ENCODE peak calls at places on chromosomes 1 and 21, in five cellular contexts. W is H1, J is uterus, S is mucosa of descending colon, R is OCI-LY7. M is an unnamed sample.

GRCh38 chr1:203777596-203777995 is 12.6 kb downstream of the LAX1 start:
- DNase-seq in W (no peak), J (no peak), S (no peak), R (no peak), M (no peak)

GRCh38 chr21:44941567-44941966 is 1.7 kb downstream of the SLX9 start:
- DNase-seq in W (no peak), J (no peak), S (peak; percentile 44), R (no peak), M (peak; percentile 54)

GRCh38 chr1:18107671-18108312 is at the start of gene IGSF21:
- DNase-seq in W (peak; percentile 71), J (no peak), S (no peak), R (no peak), M (no peak)

GRCh38 chr1:25065246-25066238 is 135.5 kb upstream of the RUNX3 start:
- DNase-seq in W (no peak), J (no peak), S (no peak), R (no peak), M (peak; percentile 64)

GRCh38 chr1:3654549-3655281 is 2.4 kb downstream of the TP73 start:
- DNase-seq in W (no peak), J (no peak), S (peak; percentile 18), R (no peak), M (peak; percentile 37)

GRCh38 chr1:9360371-9361064 is 67.8 kb downstream of the SPSB1 start:
- DNase-seq in W (no peak), J (no peak), S (no peak), R (no peak), M (no peak)

GRCh38 chr21:36891692-36892091 is 74.8 kb downstream of the HLCS start:
- DNase-seq in W (no peak), J (no peak), S (no peak), R (no peak), M (no peak)

GRCh38 chr1:206911064-206911663 is 10.6 kb downstream of the FCMR start:
- DNase-seq in W (no peak), J (no peak), S (no peak), R (peak; percentile 62), M (no peak)

GRCh38 chr1:24643362-24644346 is 552 bp downstream of the SRRM1 start:
- DNase-seq in W (no peak), J (no peak), S (peak; percentile 75), R (peak; percentile 60), M (peak; percentile 84)

DNA sequence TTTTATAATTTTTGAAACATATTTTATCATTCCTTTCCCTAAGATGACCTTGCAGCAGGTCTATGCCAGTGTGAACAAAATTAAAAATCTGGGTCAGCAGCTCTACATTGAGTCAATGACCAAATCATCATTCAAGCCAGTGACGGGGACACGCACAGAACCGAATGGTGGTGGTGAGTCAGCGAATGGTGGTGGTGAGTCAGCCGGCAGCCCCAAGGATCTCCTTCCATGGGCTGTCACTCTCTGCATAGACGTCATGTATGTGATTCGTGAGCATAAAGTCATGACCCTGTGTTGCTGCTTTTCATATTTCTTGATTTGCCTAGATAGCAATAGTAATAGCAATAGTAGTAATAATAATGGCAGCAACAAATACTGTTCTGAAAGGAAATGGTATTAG is 26.3 kb downstream of the PER3 start:
- DNase-seq in W (no peak), J (no peak), S (no peak), R (no peak), M (no peak)
- H3K36me3 ChIP-seq in W (peaks cover 19% of the 10 kb centered on the region), J (no peaks in the 10 kb centered on the region), S (no peaks in the 10 kb centered on the region), R (no peaks in the 10 kb centered on the region), M (peaks cover 69% of the 10 kb centered on the region)

GRCh38 chr1:58948671-58949070 is 164.8 kb upstream of the JUN start:
- DNase-seq in W (no peak), J (no peak), S (no peak), R (no peak), M (no peak)

GRCh38 chr1:58946390-58946789 is 162.5 kb upstream of the JUN start:
- DNase-seq in W (no peak), J (no peak), S (no peak), R (no peak), M (no peak)

GRCh38 chr1:58949551-58950220 is 165.8 kb upstream of the JUN start:
- DNase-seq in W (no peak), J (no peak), S (no peak), R (no peak), M (no peak)

GRCh38 chr1:58950897-58951296 is 167.1 kb upstream of the JUN start:
- DNase-seq in W (no peak), J (no peak), S (no peak), R (no peak), M (no peak)
- TF ChIP-seq CTCF in W (peak; percentile 42), J (no peak), S (no peak), R (no peak), M (no peak)

DNA sequence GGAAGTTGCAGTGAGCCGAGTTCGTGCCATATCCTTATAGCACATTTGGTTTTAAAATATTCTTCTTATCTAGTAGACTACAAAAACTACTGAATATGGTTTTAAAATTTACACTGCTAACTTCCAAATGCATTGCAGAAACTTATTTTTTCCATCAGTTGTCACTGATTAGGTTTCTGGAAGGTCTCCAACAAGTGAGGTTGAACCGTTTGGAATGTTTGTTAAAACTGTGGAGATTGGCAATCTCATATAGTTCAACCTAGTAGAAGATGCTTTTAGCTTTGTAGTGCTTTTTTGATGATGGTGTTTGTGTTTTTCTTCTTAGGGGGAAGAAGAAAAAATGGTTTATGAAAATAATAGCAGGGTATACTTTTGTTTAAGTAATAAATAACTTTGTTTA is 12.9 kb downstream of the CENPF start:
- DNase-seq in W (no peak), J (no peak), S (no peak), R (no peak), M (no peak)
- H3K36me3 ChIP-seq in W (peaks cover 50% of the 10 kb centered on the region), J (no peaks in the 10 kb centered on the region), S (no peaks in the 10 kb centered on the region), R (peaks cover 96% of the 10 kb centered on the region), M (no peaks in the 10 kb centered on the region)

DNA sequence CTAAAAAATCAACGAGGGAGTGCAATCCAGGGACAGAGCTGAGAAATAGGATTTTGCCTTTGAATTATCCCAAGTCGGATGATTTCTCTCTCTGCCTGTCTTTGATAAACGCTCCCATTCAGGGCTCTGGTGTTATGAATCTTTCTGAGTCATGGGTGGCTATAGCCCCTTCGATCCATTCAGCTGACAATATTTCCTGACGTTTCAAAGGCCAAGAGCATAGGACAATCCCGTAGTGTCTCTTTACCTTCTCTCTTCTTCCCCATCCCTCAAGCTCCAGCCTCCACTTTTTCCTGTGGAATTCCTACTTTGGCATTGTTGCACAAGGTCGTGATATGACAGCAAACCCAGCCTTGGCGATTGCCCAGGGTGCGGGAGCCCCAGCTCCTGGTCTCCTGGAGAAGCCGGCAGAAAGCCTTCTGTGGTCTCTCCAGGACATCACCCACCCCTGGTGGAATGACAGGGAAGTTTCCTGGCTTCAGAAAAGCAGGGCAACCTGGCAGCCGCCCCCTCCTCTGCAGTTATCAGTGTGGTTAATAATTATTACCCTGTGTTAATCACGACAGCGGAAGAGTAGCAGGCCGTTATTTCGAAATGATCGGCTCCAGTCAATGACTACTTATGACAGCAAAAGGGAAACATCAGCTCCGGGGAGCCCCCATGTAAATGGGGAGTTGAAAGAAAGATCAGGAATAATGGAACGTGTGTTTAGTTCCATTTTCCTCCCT is 8.1 kb upstream of the PLXNA2 start:
- DNase-seq in W (peak; percentile 84), J (peak; percentile 58), S (no peak), R (no peak), M (peak; percentile 77)
- TF ChIP-seq CTCF in W (peak; percentile 72), J (no peak), S (no peak), R (no peak), M (peak; percentile 75)

DNA sequence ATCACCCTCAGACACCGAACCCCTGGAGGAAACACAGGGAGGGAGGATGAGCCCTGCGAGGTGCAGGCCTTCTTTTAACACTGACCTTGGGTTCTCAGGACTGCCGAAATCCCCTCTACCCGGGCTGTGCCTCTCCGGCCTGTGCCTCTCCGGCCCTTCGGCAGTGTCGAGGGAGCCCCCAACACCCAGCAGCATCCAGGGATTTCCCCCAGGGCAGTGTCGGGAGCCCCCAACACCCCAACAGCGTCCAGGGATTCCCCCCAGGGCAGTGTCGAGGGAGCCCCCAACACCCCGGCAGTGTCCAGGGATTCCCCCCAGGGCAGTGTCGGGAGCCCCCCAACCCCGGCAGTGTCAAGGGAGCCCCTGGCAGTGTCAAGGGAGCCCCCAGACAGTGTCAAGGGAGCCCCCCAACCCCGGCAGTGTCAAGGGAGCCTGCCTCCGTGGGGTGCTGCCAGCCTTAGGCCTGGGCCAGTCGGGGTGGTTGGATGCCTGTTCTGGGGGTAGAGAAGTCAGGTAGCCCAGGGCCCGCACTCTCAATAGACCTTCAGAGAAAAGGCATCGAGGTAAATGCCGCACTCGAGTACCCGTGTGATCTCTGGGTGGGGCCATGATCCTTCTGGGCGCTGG is 57.5 kb downstream of the PRKCZ start:
- DNase-seq in W (no peak), J (no peak), S (peak; percentile 14), R (no peak), M (no peak)
- H3K36me3 ChIP-seq in W (no peaks in the 10 kb centered on the region), J (no peaks in the 10 kb centered on the region), S (no peaks in the 10 kb centered on the region), R (no peaks in the 10 kb centered on the region), M (peaks cover 6% of the 10 kb centered on the region)

GRCh38 chr1:33429846-33430750 is 797 bp downstream of the PHC2 start:
- DNase-seq in W (peak; percentile 62), J (peak; percentile 53), S (peak; percentile 54), R (no peak), M (no peak)

GRCh38 chr1:33429332-33429731 is 1.6 kb downstream of the PHC2 start:
- DNase-seq in W (no peak), J (no peak), S (no peak), R (no peak), M (no peak)

GRCh38 chr1:33428661-33429060 is 2.2 kb downstream of the PHC2 start:
- DNase-seq in W (no peak), J (no peak), S (no peak), R (no peak), M (no peak)

GRCh38 chr1:33433509-33434362 is 2.8 kb upstream of the PHC2 start:
- DNase-seq in W (no peak), J (peak; percentile 85), S (no peak), R (no peak), M (no peak)

DNA sequence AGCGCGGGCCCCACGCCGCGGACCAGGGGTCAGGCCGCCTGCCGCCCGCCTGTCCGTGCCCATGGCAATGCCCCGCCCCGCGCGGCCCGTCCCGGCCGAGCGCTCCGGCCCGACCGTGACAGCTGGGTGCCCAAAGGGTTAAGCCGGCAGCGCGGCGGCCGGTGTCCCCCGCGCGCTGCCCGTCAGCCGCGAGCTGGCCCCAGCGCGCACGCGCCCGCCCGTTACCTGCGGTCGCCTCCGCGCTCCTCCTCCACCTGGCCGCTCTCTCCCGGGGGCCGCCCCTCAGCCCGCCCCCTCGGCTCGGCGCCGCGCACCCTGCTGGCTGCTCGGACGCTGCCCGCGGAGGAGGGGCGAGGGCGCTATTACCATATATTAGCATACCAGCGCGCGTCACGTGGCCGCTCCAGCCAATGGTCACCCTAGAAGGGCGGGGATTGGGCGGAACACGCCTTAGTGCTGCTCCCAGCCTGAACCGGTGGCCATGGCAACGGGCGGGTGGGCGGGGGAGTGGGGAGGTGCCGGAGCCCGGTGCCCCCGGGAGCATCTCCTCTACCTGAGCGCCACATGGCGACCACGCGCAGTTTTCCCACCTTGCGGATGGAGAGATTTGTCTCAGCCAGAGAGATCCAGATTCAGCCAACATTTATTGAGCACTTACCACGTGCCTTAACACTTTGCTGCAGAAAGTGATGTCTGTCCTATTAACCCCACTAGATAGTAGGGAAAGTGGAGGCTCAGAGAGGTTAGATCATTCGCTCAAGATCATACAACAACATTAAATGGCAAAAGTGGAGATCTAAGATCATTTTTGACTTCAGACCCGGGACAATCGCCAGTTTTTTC is at the start of gene PHC2:
- DNase-seq in W (peak; percentile 97), J (peak; percentile 96), S (peak; percentile 95), R (peak; percentile 93), M (peak; percentile 99)
- TF ChIP-seq CTCF in W (no peak), J (peak; percentile 58), S (peak; percentile 41), R (peak; percentile 1), M (peak; percentile 34)

M was measured in upper lobe of right lung.